ENCODE peak calls at places on chromosome X, in six cellular contexts. P is activated T-helper 9 cell treated with anti-CD3 and anti-CD28 coated beads, Interleukin-2, amount 50 U/mL, for 16 hours; V is stimulated activated CD8-positive, alpha-beta memory T cell treated with anti-CD3 and anti-CD28 coated beads, Interleukin-7, amount 100 ng/mL, for 1 hour; L is SW 1271; C is NCI-H1092; O is mesothelial cell of epicardium. U is an unnamed sample.

GRCh38 chrX:136850441-136851175 is 29.9 kb downstream of the RBMX start:
- DNase-seq in O (no peak), V (no peak), L (no peak), C (no peak), P (no peak), U (no peak)

GRCh38 chrX:68462653-68463052 is 29.4 kb upstream of the OPHN1 start:
- DNase-seq in V (no peak), L (no peak), C (no peak), O (no peak), P (no peak), U (no peak)

GRCh38 chrX:1521459-1521956 is 15.5 kb downstream of the P2RY8 start:
- DNase-seq in O (no peak), V (no peak), P (peak; percentile 43), C (no peak), L (no peak), U (no peak)

GRCh38 chrX:124690495-124690894 is 344.1 kb downstream of the SH2D1A start:
- DNase-seq in V (no peak), P (no peak), O (no peak), L (no peak), C (no peak), U (no peak)

GRCh38 chrX:74527344-74527743 is 87.1 kb downstream of the RLIM start:
- DNase-seq in V (no peak), O (no peak), C (no peak), L (no peak), P (no peak), U (no peak)

GRCh38 chrX:149036086-149036485 is 469.0 kb downstream of the IDS start:
- DNase-seq in V (no peak), C (no peak), L (no peak), O (no peak), P (no peak), U (no peak)

GRCh38 chrX:38335382-38335781 is 8.1 kb upstream of the RPGR start:
- DNase-seq in P (no peak), O (no peak), C (no peak), V (no peak), L (no peak), U (no peak)

GRCh38 chrX:21745756-21746155 is 12.2 kb downstream of the SMPX start:
- DNase-seq in O (no peak), C (no peak), P (peak; percentile 8), V (no peak), L (no peak), U (peak; percentile 28)

GRCh38 chrX:152600853-152601635 is 36.7 kb upstream of the GABRQ start:
- DNase-seq in L (no peak), C (peak; percentile 63), V (no peak), P (no peak), O (no peak), U (no peak)

GRCh38 chrX:119981286-119982070 is 37.9 kb upstream of the NKAP start:
- DNase-seq in L (no peak), O (no peak), P (no peak), V (no peak), C (peak; percentile 14), U (peak; percentile 73)

GRCh38 chrX:16786791-16787735 is 797 bp downstream of the TXLNG start:
- DNase-seq in O (peak; percentile 21), L (no peak), C (no peak), V (peak; percentile 10), P (peak; percentile 34), U (peak; percentile 25)

GRCh38 chrX:23269923-23270322 is 64.7 kb upstream of the PTCHD1 start:
- DNase-seq in P (no peak), V (no peak), O (no peak), C (no peak), L (no peak), U (no peak)

GRCh38 chrX:24876782-24877315 is 138.9 kb downstream of the ARX start:
- DNase-seq in L (no peak), O (no peak), V (no peak), P (no peak), C (no peak), U (no peak)

GRCh38 chrX:154490021-154490413 is 412 bp downstream of the SLC10A3 start:
- DNase-seq in C (no peak), V (no peak), O (no peak), L (no peak), P (no peak), U (no peak)

GRCh38 chrX:147079457-147079856 is 264.9 kb upstream of the CXorf51A start:
- DNase-seq in O (no peak), L (no peak), C (no peak), P (no peak), V (no peak), U (no peak)

GRCh38 chrX:121161501-121161933 is 114.1 kb downstream of the GLUD2 start:
- DNase-seq in L (no peak), C (no peak), V (no peak), O (no peak), P (no peak), U (no peak)

GRCh38 chrX:110992611-110993010 is 103.4 kb upstream of the PAK3 start:
- DNase-seq in L (no peak), P (peak; percentile 2), V (no peak), O (no peak), C (peak; percentile 8), U (peak; percentile 64)

GRCh38 chrX:109077788-109078187 is 341.4 kb upstream of the IRS4 start:
- DNase-seq in P (no peak), L (no peak), V (no peak), C (no peak), O (no peak), U (no peak)

GRCh38 chrX:43559643-43560042 is 96.5 kb upstream of the MAOA start:
- DNase-seq in O (no peak), P (peak; percentile 1), V (no peak), L (no peak), C (peak; percentile 18), U (peak; percentile 27)

U was measured in HEK293T.